ENCODE peak calls at places on chromosomes 13 and 19, in eight cellular contexts. H, Z, B, U, Y, J, S and D are unnamed samples.

GRCh38 chr13:93230466-93230865 is 3.9 kb downstream of the GPC6 start:
- DNase-seq in H (no peak), Z (peak), B (no peak), U (no peak), Y (no peak), J (no peak), S (no peak), D (no peak)

GRCh38 chr13:75803175-75803611 is 167.1 kb downstream of the LMO7 start:
- DNase-seq in H (no peak), Z (no peak), B (no peak), U (no peak), Y (no peak), J (no peak), S (no peak), D (no peak)

GRCh38 chr13:27942972-27943371 is 23.2 kb downstream of the PDX1 start:
- DNase-seq in H (no peak), Z (no peak), B (no peak), U (no peak), Y (no peak), J (no peak), S (no peak), D (no peak)

GRCh38 chr19:7658219-7658686 is 10.6 kb upstream of the RETN start:
- DNase-seq in H (no peak), Z (no peak), B (no peak), U (no peak), Y (no peak), J (no peak), S (no peak), D (no peak)

GRCh38 chr19:13796301-13797057 is 1.2 kb downstream of the ZSWIM4 start:
- DNase-seq in H (peak), Z (peak), B (peak), U (peak), Y (peak), J (peak), S (peak), D (peak)

GRCh38 chr13:32581177-32581786 is 5.0 kb upstream of the PDS5B start:
- DNase-seq in H (no peak), Z (peak), B (no peak), U (no peak), Y (no peak), J (no peak), S (no peak), D (no peak)

GRCh38 chr13:110268576-110269185 is 38.3 kb downstream of the COL4A1 start:
- DNase-seq in H (no peak), Z (no peak), B (peak), U (no peak), Y (no peak), J (no peak), S (no peak), D (peak)

GRCh38 chr13:75101997-75102720 is 379.8 kb downstream of the TBC1D4 start:
- DNase-seq in H (no peak), Z (peak), B (no peak), U (no peak), Y (no peak), J (no peak), S (no peak), D (no peak)

GRCh38 chr13:50299546-50300249 is 284.5 kb downstream of the KCNRG start:
- DNase-seq in H (no peak), Z (no peak), B (no peak), U (no peak), Y (peak), J (no peak), S (no peak), D (no peak)

GRCh38 chr13:27461940-27462584 is 11.7 kb upstream of the MTIF3 start:
- DNase-seq in H (no peak), Z (peak), B (no peak), U (no peak), Y (no peak), J (no peak), S (no peak), D (no peak)

GRCh38 chr19:49390978-49391304 is 2.9 kb downstream of the KASH5 start:
- DNase-seq in H (no peak), Z (no peak), B (no peak), U (no peak), Y (no peak), J (no peak), S (no peak), D (no peak)

GRCh38 chr13:37791699-37792098 is 77.9 kb downstream of the TRPC4 start:
- DNase-seq in H (no peak), Z (peak), B (no peak), U (no peak), Y (peak), J (no peak), S (no peak), D (no peak)

GRCh38 chr19:6236310-6237291 is 43.2 kb downstream of the MLLT1 start:
- DNase-seq in H (peak), Z (no peak), B (no peak), U (peak), Y (no peak), J (no peak), S (peak), D (no peak)

GRCh38 chr13:105462981-105463380 is 1072.5 kb downstream of the EFNB2 start:
- DNase-seq in H (no peak), Z (no peak), B (no peak), U (no peak), Y (no peak), J (no peak), S (no peak), D (no peak)

GRCh38 chr13:36850790-36851438 is 31.9 kb downstream of the RFXAP start:
- DNase-seq in H (no peak), Z (peak), B (no peak), U (no peak), Y (no peak), J (no peak), S (no peak), D (no peak)

GRCh38 chr19:6076675-6077463 is 33.4 kb downstream of the RFX2 start:
- DNase-seq in H (no peak), Z (peak), B (no peak), U (no peak), Y (peak), J (peak), S (no peak), D (no peak)

GRCh38 chr19:57443121-57443696 is 8.1 kb downstream of the ZNF749 start:
- DNase-seq in H (no peak), Z (no peak), B (no peak), U (no peak), Y (no peak), J (no peak), S (no peak), D (no peak)

GRCh38 chr19:50233308-50233910 is 30.0 kb downstream of the MYH14 start:
- DNase-seq in H (no peak), Z (no peak), B (no peak), U (no peak), Y (no peak), J (no peak), S (no peak), D (no peak)

GRCh38 chr13:24148414-24149305 is 11.9 kb upstream of the SPATA13 start:
- DNase-seq in H (peak), Z (peak), B (no peak), U (no peak), Y (peak), J (peak), S (peak), D (no peak)

GRCh38 chr13:26208292-26208691 is 13.8 kb downstream of the RNF6 start:
- DNase-seq in H (no peak), Z (no peak), B (no peak), U (no peak), Y (no peak), J (no peak), S (no peak), D (no peak)

GRCh38 chr13:95530178-95530577 is 22.3 kb upstream of the CLDN10 start:
- DNase-seq in H (no peak), Z (peak), B (no peak), U (no peak), Y (peak), J (no peak), S (peak), D (no peak)

GRCh38 chr19:45297674-45298073 is 25.0 kb downstream of the CKM start:
- DNase-seq in H (no peak), Z (no peak), B (no peak), U (no peak), Y (no peak), J (no peak), S (no peak), D (no peak)

GRCh38 chr13:46469064-46469463 is 82.0 kb upstream of the RUBCNL start:
- DNase-seq in H (no peak), Z (peak), B (no peak), U (no peak), Y (no peak), J (no peak), S (no peak), D (no peak)

GRCh38 chr19:6772028-6772865 is at the start of gene VAV1:
- DNase-seq in H (no peak), Z (no peak), B (peak), U (peak), Y (no peak), J (no peak), S (no peak), D (no peak)

GRCh38 chr13:34419025-34419424 is 523.0 kb upstream of the NBEA start:
- DNase-seq in H (no peak), Z (no peak), B (no peak), U (no peak), Y (no peak), J (no peak), S (no peak), D (no peak)

GRCh38 chr13:111906306-111906705 is 160.6 kb upstream of the SOX1 start:
- DNase-seq in H (no peak), Z (no peak), B (no peak), U (no peak), Y (no peak), J (no peak), S (no peak), D (no peak)

GRCh38 chr13:113771709-113772331 is 12.8 kb downstream of the TMEM255B start:
- DNase-seq in H (no peak), Z (no peak), B (no peak), U (no peak), Y (no peak), J (no peak), S (no peak), D (no peak)

GRCh38 chr13:95206116-95206515 is 95.1 kb downstream of the ABCC4 start:
- DNase-seq in H (no peak), Z (no peak), B (no peak), U (no peak), Y (no peak), J (no peak), S (no peak), D (no peak)

GRCh38 chr13:108835082-108835481 is 205.7 kb downstream of the MYO16 start:
- DNase-seq in H (no peak), Z (no peak), B (no peak), U (no peak), Y (no peak), J (no peak), S (no peak), D (no peak)

GRCh38 chr19:46133777-46134231 is 9.3 kb upstream of the IGFL3 start:
- DNase-seq in H (no peak), Z (no peak), B (no peak), U (no peak), Y (peak), J (no peak), S (no peak), D (no peak)

GRCh38 chr13:100128838-100129237 is 39.9 kb downstream of the PCCA start:
- DNase-seq in H (no peak), Z (no peak), B (no peak), U (no peak), Y (no peak), J (no peak), S (no peak), D (no peak)

GRCh38 chr19:31676271-31677004 is 327.2 kb upstream of the TSHZ3 start:
- DNase-seq in H (no peak), Z (no peak), B (no peak), U (no peak), Y (no peak), J (no peak), S (no peak), D (no peak)

GRCh38 chr19:32416749-32417469 is 11.3 kb downstream of the DPY19L3 start:
- DNase-seq in H (no peak), Z (peak), B (no peak), U (no peak), Y (no peak), J (no peak), S (no peak), D (no peak)

GRCh38 chr13:100987993-100988392 is 313.4 kb upstream of the TMTC4 start:
- DNase-seq in H (no peak), Z (peak), B (no peak), U (no peak), Y (peak), J (peak), S (no peak), D (no peak)

GRCh38 chr19:48194041-48194871 is 23.8 kb downstream of the ZSWIM9 start:
- DNase-seq in H (no peak), Z (no peak), B (no peak), U (no peak), Y (no peak), J (no peak), S (no peak), D (no peak)

GRCh38 chr13:97283888-97284287 is 61.8 kb downstream of the MBNL2 start:
- DNase-seq in H (no peak), Z (no peak), B (no peak), U (no peak), Y (no peak), J (no peak), S (no peak), D (no peak)

DNA sequence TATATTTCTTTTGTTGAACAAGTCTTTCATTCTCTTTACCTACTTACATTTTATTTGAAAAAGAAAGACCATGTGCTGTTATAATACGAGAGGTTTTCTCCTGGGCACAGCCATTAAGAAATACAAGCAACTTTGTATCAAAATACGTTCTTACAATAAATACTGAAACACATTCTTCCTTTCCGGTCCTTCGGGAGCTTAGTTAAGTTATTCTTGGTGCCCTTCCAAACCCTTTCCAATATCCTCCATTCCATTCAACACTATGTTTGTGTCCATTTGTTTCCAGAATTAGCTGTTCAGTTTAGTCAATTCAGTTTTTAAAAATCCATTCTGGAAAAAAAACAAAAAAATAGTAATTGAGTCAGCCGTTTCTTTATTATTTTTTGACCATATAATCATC is 746.7 kb upstream of the SLC10A2 start:
- DNase-seq in H (no peak), Z (no peak), B (no peak), U (no peak), Y (peak), J (no peak), S (no peak), D (no peak)
- H3K4me3 ChIP-seq in H (no peak), Z (no peak), B (no peak), U (no peak), Y (no peak), J (no peak), S (no peak), D (no peak)

DNA sequence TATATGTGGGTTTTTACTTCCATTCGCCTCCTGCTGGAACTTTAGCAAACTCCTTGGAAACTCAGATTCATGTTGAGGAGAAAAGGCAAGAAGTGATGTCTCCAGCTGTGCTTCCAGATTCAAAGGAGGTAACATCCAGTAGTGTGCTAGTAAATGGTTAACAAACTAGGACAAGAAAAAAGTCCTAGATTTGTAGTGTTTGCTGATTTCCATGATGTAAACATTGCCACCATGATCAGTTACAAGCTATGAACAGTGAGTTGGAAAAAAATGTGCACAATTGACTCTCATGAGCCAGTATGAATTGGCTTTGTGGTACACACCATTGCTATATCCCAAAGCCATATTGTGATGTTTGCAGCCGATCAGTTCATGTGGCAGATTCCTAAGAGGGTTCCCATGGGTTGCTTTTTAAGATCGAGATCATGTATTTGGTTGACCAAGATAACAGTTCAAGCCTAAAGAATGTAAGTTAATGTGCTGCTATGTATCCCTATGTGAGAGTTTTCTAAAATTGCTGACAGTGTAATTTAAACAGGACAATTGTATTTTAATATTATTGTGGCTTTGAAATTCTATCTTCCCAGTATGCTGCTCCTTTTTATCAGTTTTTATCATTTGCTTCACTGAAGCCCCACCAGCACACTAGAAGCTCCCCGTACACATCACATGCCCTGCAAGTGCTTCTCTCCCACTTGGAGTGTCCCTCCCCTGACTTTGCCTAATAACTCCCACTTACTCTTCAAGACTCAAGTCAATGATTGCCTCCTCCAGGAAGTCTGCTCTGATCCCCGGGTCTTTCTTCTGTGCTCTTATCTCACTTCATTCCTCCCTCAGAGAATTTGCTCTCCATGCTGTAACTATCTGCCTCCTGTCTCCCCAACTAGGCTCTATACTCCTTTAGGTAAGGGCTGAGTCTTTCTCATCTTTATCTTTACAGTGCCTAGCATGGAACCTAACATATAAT is 148.3 kb downstream of the RGCC start:
- DNase-seq in H (no peak), Z (no peak), B (no peak), U (no peak), Y (no peak), J (no peak), S (no peak), D (no peak)
- TF ChIP-seq CTCF in H (no peak), Z (no peak), B (no peak), U (no peak), Y (peak), J (peak), S (no peak), D (no peak)

DNA sequence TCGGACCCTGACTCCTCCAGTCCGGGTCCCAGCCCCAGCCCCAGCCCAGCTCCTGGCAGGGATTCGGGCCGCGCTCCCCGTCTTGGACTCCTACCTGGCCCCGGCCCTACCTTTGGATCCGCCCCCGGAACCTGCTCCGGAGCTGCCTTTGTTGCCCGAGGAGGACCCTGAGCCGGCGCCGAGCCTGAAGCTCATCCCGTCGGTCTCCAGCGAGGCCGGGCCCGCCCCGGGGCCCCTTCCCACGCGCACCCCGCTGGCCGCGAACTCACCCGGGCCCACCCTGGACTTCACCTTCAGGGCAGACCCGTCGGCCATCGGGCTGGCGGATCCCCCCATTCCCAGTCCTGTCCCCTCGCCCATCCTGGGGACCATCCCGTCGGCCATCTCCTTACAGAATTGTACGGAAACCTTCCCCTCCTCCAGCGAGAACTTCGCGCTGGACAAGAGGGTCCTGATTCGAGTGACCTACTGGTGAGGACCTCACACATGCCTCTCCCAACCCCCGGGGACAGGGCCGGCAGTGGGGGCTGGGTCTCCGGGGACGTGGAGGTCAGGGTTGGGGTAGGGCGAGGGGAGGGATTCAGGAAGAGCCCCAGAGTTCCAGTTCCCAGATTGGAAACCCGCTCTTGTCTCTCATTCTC is 732 bp downstream of the SELENOV start:
- DNase-seq in H (no peak), Z (no peak), B (no peak), U (no peak), Y (no peak), J (no peak), S (no peak), D (no peak)
- H3K4me3 ChIP-seq in H (no peak), Z (no peak), B (peak), U (peak), Y (no peak), J (peak), S (no peak), D (peak)

GRCh38 chr19:1768248-1768647 is 14.9 kb downstream of the ONECUT3 start:
- DNase-seq in H (no peak), Z (no peak), B (no peak), U (no peak), Y (no peak), J (no peak), S (no peak), D (no peak)
- TF ChIP-seq CTCF in H (no peak), Z (peak), B (no peak), U (peak), Y (peak), J (peak), S (no peak), D (no peak)

DNA sequence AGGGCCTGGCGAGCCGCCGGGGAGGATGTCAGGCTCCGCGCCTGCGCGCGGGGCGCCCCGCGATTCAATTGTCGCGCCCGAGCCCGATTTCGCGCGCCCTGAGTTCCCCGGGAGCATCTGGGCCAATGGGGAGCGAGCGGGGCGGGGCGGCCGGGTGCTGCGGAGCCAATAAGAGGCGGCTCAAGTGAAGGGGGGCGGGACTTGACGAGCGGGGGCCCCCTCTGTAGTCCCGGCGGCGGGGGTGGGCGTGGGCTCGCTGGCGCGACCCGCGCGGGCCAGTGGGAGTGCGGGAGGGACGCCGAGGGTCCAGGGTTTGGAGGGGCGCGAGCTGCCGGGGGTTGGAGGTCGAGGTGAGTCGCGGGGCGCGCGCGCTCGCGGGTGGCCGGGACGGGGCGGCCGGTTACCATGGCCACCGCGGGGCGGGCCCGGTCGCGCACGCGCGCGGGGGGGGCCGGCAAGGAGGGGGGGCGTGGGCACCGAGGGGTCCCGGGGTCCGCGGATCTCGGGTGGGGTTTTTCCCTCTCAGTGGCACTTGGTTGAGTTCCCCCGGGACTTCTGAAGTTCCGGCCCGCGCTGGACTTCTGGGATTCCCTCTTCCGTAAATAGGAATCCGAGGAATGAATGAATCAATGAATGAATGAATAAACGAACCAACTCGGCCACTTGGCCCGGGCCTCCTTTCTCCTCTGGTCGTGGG is 744 bp downstream of the UHRF1 start:
- DNase-seq in H (peak), Z (peak), B (peak), U (peak), Y (peak), J (peak), S (peak), D (peak)
- H3K4me3 ChIP-seq in H (peak), Z (peak), B (peak), U (peak), Y (peak), J (peak), S (peak), D (peak)

DNA sequence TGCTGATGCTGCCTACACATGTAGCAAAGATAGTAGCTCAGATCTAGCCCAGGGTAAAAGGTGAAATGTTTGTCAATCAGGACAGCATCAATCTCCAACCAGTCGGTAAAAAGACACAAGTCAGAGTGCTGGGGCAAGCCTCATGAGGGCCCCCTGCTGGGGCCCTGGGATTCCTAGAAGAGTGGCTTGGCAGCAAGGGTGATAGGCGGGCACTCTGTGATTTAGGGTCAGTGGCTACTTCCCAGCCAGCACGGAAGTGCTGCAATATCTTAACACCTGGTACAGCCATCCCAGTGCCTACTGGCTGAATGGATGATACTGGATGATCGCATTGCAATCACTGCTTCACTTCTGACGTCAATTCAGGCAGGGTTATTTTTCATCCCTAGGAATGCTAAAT is 432.2 kb downstream of the FGF9 start:
- DNase-seq in H (no peak), Z (no peak), B (no peak), U (no peak), Y (no peak), J (no peak), S (no peak), D (no peak)
- TF ChIP-seq CTCF in H (no peak), Z (no peak), B (peak), U (peak), Y (no peak), J (no peak), S (no peak), D (no peak)